ENCODE peak calls at places on chromosomes 4 and X, in six cellular contexts. One of them, this sample, is unnamed.
A peak's percentile ranks its signal among the peaks of the same experiment; 100 is the strongest.

GRCh38 chr4:175970072-175970471 is 95.6 kb upstream of the WDR17 start:
- DNase-seq in mucosa of descending colon: no peak
- DNase-seq in CD4-positive, alpha-beta T cell: no peak
- DNase-seq in kidney: no peak
- DNase-seq in tibial artery: no peak
- DNase-seq in A673: no peak
- DNase-seq in this sample: no peak

GRCh38 chr4:36392916-36393315 is 111.5 kb downstream of the DTHD1 start:
- DNase-seq in mucosa of descending colon: no peak
- DNase-seq in CD4-positive, alpha-beta T cell: no peak
- DNase-seq in kidney: no peak
- DNase-seq in tibial artery: no peak
- DNase-seq in A673: no peak
- DNase-seq in this sample: no peak

GRCh38 chrX:74419861-74420193 is 1.5 kb upstream of the SLC16A2 start:
- DNase-seq in mucosa of descending colon: peak; percentile 1
- DNase-seq in CD4-positive, alpha-beta T cell: no peak
- DNase-seq in kidney: peak; percentile 62
- DNase-seq in tibial artery: no peak
- DNase-seq in A673: no peak
- DNase-seq in this sample: no peak

GRCh38 chrX:7446815-7447214 is 298.9 kb upstream of the PUDP start:
- DNase-seq in mucosa of descending colon: no peak
- DNase-seq in CD4-positive, alpha-beta T cell: no peak
- DNase-seq in kidney: no peak
- DNase-seq in tibial artery: no peak
- DNase-seq in A673: no peak
- DNase-seq in this sample: no peak

GRCh38 chrX:39730671-39731389 is 366.9 kb downstream of the BCOR start:
- DNase-seq in mucosa of descending colon: peak; percentile 60
- DNase-seq in CD4-positive, alpha-beta T cell: peak; percentile 43
- DNase-seq in kidney: peak; percentile 87
- DNase-seq in tibial artery: peak; percentile 71
- DNase-seq in A673: peak; percentile 70
- DNase-seq in this sample: peak; percentile 57

GRCh38 chr4:99219479-99219878 is 433 bp upstream of the ADH6 start:
- DNase-seq in mucosa of descending colon: no peak
- DNase-seq in CD4-positive, alpha-beta T cell: no peak
- DNase-seq in kidney: no peak
- DNase-seq in tibial artery: no peak
- DNase-seq in A673: no peak
- DNase-seq in this sample: no peak

GRCh38 chrX:72572248-72573157 is at the start of gene HDAC8:
- DNase-seq in mucosa of descending colon: peak; percentile 75
- DNase-seq in CD4-positive, alpha-beta T cell: peak; percentile 41
- DNase-seq in kidney: peak; percentile 80
- DNase-seq in tibial artery: peak; percentile 62
- DNase-seq in A673: peak; percentile 80
- DNase-seq in this sample: peak; percentile 70

GRCh38 chr4:114349543-114350175 is 248.9 kb upstream of the UGT8 start:
- DNase-seq in mucosa of descending colon: no peak
- DNase-seq in CD4-positive, alpha-beta T cell: no peak
- DNase-seq in kidney: no peak
- DNase-seq in tibial artery: no peak
- DNase-seq in A673: no peak
- DNase-seq in this sample: no peak

GRCh38 chr4:87956501-87956900 is 19.0 kb upstream of the SPP1 start:
- DNase-seq in mucosa of descending colon: no peak
- DNase-seq in CD4-positive, alpha-beta T cell: no peak
- DNase-seq in kidney: no peak
- DNase-seq in tibial artery: no peak
- DNase-seq in A673: no peak
- DNase-seq in this sample: no peak

GRCh38 chrX:154804564-154804956 is 725 bp downstream of the MPP1 start:
- DNase-seq in mucosa of descending colon: no peak
- DNase-seq in CD4-positive, alpha-beta T cell: no peak
- DNase-seq in kidney: no peak
- DNase-seq in tibial artery: no peak
- DNase-seq in A673: no peak
- DNase-seq in this sample: no peak

GRCh38 chr4:141636077-141636770 is at the start of gene IL15:
- DNase-seq in mucosa of descending colon: peak; percentile 94
- DNase-seq in CD4-positive, alpha-beta T cell: peak; percentile 31
- DNase-seq in kidney: peak; percentile 92
- DNase-seq in tibial artery: peak; percentile 42
- DNase-seq in A673: peak; percentile 24
- DNase-seq in this sample: peak; percentile 91

GRCh38 chr4:184443318-184443717 is 31.0 kb downstream of the IRF2 start:
- DNase-seq in mucosa of descending colon: no peak
- DNase-seq in CD4-positive, alpha-beta T cell: no peak
- DNase-seq in kidney: no peak
- DNase-seq in tibial artery: no peak
- DNase-seq in A673: no peak
- DNase-seq in this sample: no peak

GRCh38 chrX:8627796-8628195 is 104.1 kb downstream of the ANOS1 start:
- DNase-seq in mucosa of descending colon: no peak
- DNase-seq in CD4-positive, alpha-beta T cell: no peak
- DNase-seq in kidney: no peak
- DNase-seq in tibial artery: no peak
- DNase-seq in A673: no peak
- DNase-seq in this sample: no peak

GRCh38 chr4:99653921-99654890 is 3.4 kb downstream of the C4orf54 start:
- DNase-seq in mucosa of descending colon: no peak
- DNase-seq in CD4-positive, alpha-beta T cell: no peak
- DNase-seq in kidney: peak; percentile 48
- DNase-seq in tibial artery: no peak
- DNase-seq in A673: no peak
- DNase-seq in this sample: peak; percentile 60

GRCh38 chr4:90069151-90069550 is 58.0 kb upstream of the CCSER1 start:
- DNase-seq in mucosa of descending colon: no peak
- DNase-seq in CD4-positive, alpha-beta T cell: no peak
- DNase-seq in kidney: no peak
- DNase-seq in tibial artery: no peak
- DNase-seq in A673: no peak
- DNase-seq in this sample: no peak

DNA sequence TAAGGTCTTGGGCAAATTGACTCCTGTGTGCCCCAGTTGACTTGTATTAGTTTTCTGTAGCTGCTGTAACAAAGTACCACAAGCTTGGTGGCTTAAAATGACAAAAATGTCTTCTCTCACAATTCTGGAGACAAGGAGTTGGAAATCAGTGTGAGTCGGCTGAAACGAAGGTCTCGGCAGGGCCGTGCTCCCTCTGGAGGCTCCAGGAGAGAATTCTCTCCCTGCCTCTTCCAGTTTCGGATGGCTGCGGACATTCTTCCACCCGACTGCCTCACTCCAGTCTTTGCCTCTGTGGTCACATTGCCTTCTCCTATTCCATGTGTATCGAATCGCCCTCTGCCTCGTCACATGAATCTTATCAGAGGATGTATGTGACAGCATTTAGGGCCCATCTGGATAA is 66.0 kb upstream of the PHOX2B start:
- DNase-seq in mucosa of descending colon: peak; percentile 2
- DNase-seq in CD4-positive, alpha-beta T cell: no peak
- DNase-seq in kidney: no peak
- DNase-seq in tibial artery: no peak
- DNase-seq in A673: peak; percentile 14
- DNase-seq in this sample: no peak
- TF ChIP-seq CTCF in mucosa of descending colon: no peak
- TF ChIP-seq CTCF in CD4-positive, alpha-beta T cell: no peak
- TF ChIP-seq CTCF in kidney: peak; percentile 38
- TF ChIP-seq CTCF in tibial artery: peak; percentile 4
- TF ChIP-seq CTCF in A673: peak; percentile 31
- TF ChIP-seq CTCF in this sample: no peak

DNA sequence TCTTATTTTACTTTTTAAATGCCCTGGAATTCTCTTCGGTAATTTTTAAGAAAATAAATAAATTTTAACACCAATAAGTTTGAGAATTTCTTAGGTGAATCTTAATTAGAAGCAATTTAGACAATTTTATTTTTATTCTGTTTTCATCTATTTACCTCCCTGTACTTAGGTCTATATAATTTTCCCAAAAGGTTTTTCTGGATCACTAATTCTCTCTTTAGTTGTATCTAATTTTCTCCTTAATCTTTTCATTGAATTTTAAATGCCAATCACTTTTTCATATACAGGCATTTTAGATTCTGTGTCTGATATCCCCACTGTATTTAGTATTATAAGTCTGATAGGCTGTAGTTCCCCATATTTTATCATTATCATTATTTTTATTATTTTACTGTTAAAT is 845.3 kb downstream of the TRIML1 start:
- DNase-seq in mucosa of descending colon: no peak
- DNase-seq in CD4-positive, alpha-beta T cell: no peak
- DNase-seq in kidney: no peak
- DNase-seq in tibial artery: no peak
- DNase-seq in A673: no peak
- DNase-seq in this sample: no peak
- H3K9me3 ChIP-seq in mucosa of descending colon: peaks cover 22% of the 10 kb centered on the region
- H3K9me3 ChIP-seq in CD4-positive, alpha-beta T cell: no peaks in the 10 kb centered on the region
- H3K9me3 ChIP-seq in kidney: no peaks in the 10 kb centered on the region
- H3K9me3 ChIP-seq in tibial artery: no peaks in the 10 kb centered on the region
- H3K9me3 ChIP-seq in A673: peaks cover 10% of the 10 kb centered on the region
- H3K9me3 ChIP-seq in this sample: no peaks in the 10 kb centered on the region

GRCh38 chr4:77360451-77360850 is 203.4 kb downstream of the CCNG2 start:
- DNase-seq in mucosa of descending colon: no peak
- DNase-seq in CD4-positive, alpha-beta T cell: no peak
- DNase-seq in kidney: no peak
- DNase-seq in tibial artery: no peak
- DNase-seq in A673: no peak
- DNase-seq in this sample: no peak

GRCh38 chr4:77355731-77356130 is 198.7 kb downstream of the CCNG2 start:
- DNase-seq in mucosa of descending colon: no peak
- DNase-seq in CD4-positive, alpha-beta T cell: no peak
- DNase-seq in kidney: no peak
- DNase-seq in tibial artery: no peak
- DNase-seq in A673: no peak
- DNase-seq in this sample: no peak

GRCh38 chr4:77354550-77354949 is 197.5 kb downstream of the CCNG2 start:
- DNase-seq in mucosa of descending colon: no peak
- DNase-seq in CD4-positive, alpha-beta T cell: no peak
- DNase-seq in kidney: no peak
- DNase-seq in tibial artery: no peak
- DNase-seq in A673: no peak
- DNase-seq in this sample: no peak

GRCh38 chr4:77358315-77358928 is 201.4 kb downstream of the CCNG2 start:
- DNase-seq in mucosa of descending colon: peak; percentile 38
- DNase-seq in CD4-positive, alpha-beta T cell: no peak
- DNase-seq in kidney: no peak
- DNase-seq in tibial artery: no peak
- DNase-seq in A673: peak; percentile 20
- DNase-seq in this sample: no peak
- TF ChIP-seq CTCF in mucosa of descending colon: peak; percentile 15
- TF ChIP-seq CTCF in CD4-positive, alpha-beta T cell: peak; percentile 39
- TF ChIP-seq CTCF in kidney: peak; percentile 46
- TF ChIP-seq CTCF in tibial artery: peak; percentile 49
- TF ChIP-seq CTCF in A673: peak; percentile 50
- TF ChIP-seq CTCF in this sample: peak; percentile 52

DNA sequence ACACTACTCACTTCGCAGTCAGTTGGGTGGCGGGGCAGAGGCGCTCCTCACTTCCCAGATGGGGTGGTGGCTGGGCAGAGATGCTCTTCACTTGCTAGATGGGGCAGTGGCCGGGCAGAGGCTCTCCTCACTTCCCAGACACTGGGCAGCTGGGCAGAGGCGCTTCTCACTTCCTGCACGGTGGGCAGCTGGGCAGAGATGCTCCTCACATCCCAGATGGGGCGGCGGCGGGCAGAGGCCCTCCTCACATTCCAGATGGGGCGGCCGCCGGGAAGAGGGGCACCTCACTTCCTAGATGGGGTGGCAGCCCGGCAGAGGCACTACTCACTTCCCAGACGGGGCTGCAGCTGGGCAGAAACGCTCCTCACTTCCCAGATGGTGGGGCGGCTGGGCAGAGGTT is 199.8 kb downstream of the RTL9 start:
- DNase-seq in mucosa of descending colon: no peak
- DNase-seq in CD4-positive, alpha-beta T cell: no peak
- DNase-seq in kidney: peak; percentile 61
- DNase-seq in tibial artery: no peak
- DNase-seq in A673: no peak
- DNase-seq in this sample: no peak
- H3K9me3 ChIP-seq in mucosa of descending colon: no peaks in the 10 kb centered on the region
- H3K9me3 ChIP-seq in CD4-positive, alpha-beta T cell: no peaks in the 10 kb centered on the region
- H3K9me3 ChIP-seq in kidney: no peaks in the 10 kb centered on the region
- H3K9me3 ChIP-seq in tibial artery: peaks cover 8% of the 10 kb centered on the region
- H3K9me3 ChIP-seq in A673: no peaks in the 10 kb centered on the region
- H3K9me3 ChIP-seq in this sample: no peaks in the 10 kb centered on the region

GRCh38 chr4:71553605-71554004 is 214.8 kb downstream of the SLC4A4 start:
- DNase-seq in mucosa of descending colon: no peak
- DNase-seq in CD4-positive, alpha-beta T cell: no peak
- DNase-seq in kidney: no peak
- DNase-seq in tibial artery: no peak
- DNase-seq in A673: peak; percentile 4
- DNase-seq in this sample: no peak
- TF ChIP-seq CTCF in mucosa of descending colon: no peak
- TF ChIP-seq CTCF in CD4-positive, alpha-beta T cell: no peak
- TF ChIP-seq CTCF in kidney: peak; percentile 44
- TF ChIP-seq CTCF in tibial artery: peak; percentile 59
- TF ChIP-seq CTCF in A673: peak; percentile 43
- TF ChIP-seq CTCF in this sample: peak; percentile 25

DNA sequence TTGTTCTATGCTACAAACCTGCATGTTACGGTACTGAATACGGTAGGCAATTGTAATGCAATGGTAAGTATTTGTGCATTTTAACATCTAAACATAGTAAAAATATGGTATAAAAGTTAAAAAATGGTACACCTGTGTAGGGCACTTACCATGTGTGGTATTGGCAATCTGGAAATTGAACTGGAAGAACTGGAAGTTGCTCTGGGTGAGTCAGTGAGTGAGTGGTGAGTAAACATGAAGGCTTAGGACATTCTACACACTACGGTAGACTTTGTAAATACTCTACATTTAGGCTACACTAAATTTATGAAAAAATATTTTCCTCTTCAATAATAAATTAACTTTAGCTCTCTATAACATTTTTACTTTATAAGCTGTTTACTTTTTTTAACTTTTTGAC is 78.9 kb downstream of the RRAGB start:
- DNase-seq in mucosa of descending colon: no peak
- DNase-seq in CD4-positive, alpha-beta T cell: no peak
- DNase-seq in kidney: no peak
- DNase-seq in tibial artery: no peak
- DNase-seq in A673: no peak
- DNase-seq in this sample: no peak
- H3K9me3 ChIP-seq in mucosa of descending colon: no peaks in the 10 kb centered on the region
- H3K9me3 ChIP-seq in CD4-positive, alpha-beta T cell: no peaks in the 10 kb centered on the region
- H3K9me3 ChIP-seq in kidney: no peaks in the 10 kb centered on the region
- H3K9me3 ChIP-seq in tibial artery: no peaks in the 10 kb centered on the region
- H3K9me3 ChIP-seq in A673: no peaks in the 10 kb centered on the region
- H3K9me3 ChIP-seq in this sample: no peaks in the 10 kb centered on the region

This sample was measured in left lung.